ENCODE peak calls at places on chromosome 3, in six cellular contexts. One of them, this sample, is unnamed.
A peak's percentile ranks its signal among the peaks of the same experiment; 100 is the strongest.

GRCh38 chr3:25537476-25537875 is 109.4 kb downstream of the RARB start:
- DNase-seq in GM10248: no peak
- DNase-seq in breast epithelium: no peak
- DNase-seq in AG04450: no peak
- DNase-seq in AG09309: no peak
- DNase-seq in cardiac fibroblast: no peak
- DNase-seq in this sample: no peak

GRCh38 chr3:172305552-172305951 is 142.7 kb downstream of the GHSR start:
- DNase-seq in breast epithelium: no peak
- DNase-seq in GM10248: no peak
- DNase-seq in AG09309: no peak
- DNase-seq in AG04450: no peak
- DNase-seq in cardiac fibroblast: peak; percentile 95
- DNase-seq in this sample: no peak

GRCh38 chr3:15317164-15317477 is 15.3 kb downstream of the SH3BP5 start:
- DNase-seq in breast epithelium: no peak
- DNase-seq in AG04450: no peak
- DNase-seq in AG09309: no peak
- DNase-seq in cardiac fibroblast: peak; percentile 17
- DNase-seq in GM10248: no peak
- DNase-seq in this sample: no peak

GRCh38 chr3:88773766-88774165 is 333.7 kb upstream of the EPHA3 start:
- DNase-seq in GM10248: no peak
- DNase-seq in AG09309: no peak
- DNase-seq in cardiac fibroblast: no peak
- DNase-seq in AG04450: no peak
- DNase-seq in breast epithelium: no peak
- DNase-seq in this sample: no peak

GRCh38 chr3:114178770-114179368 is at the start of gene DRD3:
- DNase-seq in AG04450: peak; percentile 7
- DNase-seq in cardiac fibroblast: peak; percentile 56
- DNase-seq in GM10248: no peak
- DNase-seq in AG09309: no peak
- DNase-seq in breast epithelium: no peak
- DNase-seq in this sample: no peak

GRCh38 chr3:18900994-18901393 is 247.3 kb upstream of the KCNH8 start:
- DNase-seq in GM10248: no peak
- DNase-seq in breast epithelium: no peak
- DNase-seq in cardiac fibroblast: no peak
- DNase-seq in AG09309: no peak
- DNase-seq in AG04450: no peak
- DNase-seq in this sample: no peak

GRCh38 chr3:71859128-71859519 is 74.2 kb upstream of the PROK2 start:
- DNase-seq in breast epithelium: no peak
- DNase-seq in cardiac fibroblast: peak; percentile 21
- DNase-seq in AG04450: no peak
- DNase-seq in AG09309: no peak
- DNase-seq in GM10248: no peak
- DNase-seq in this sample: no peak

GRCh38 chr3:133576169-133576568 is 2.7 kb downstream of the CDV3 start:
- DNase-seq in GM10248: no peak
- DNase-seq in AG04450: no peak
- DNase-seq in cardiac fibroblast: peak; percentile 19
- DNase-seq in AG09309: no peak
- DNase-seq in breast epithelium: no peak
- DNase-seq in this sample: no peak

GRCh38 chr3:155398046-155398445 is 104.6 kb upstream of the STRIT1 start:
- DNase-seq in breast epithelium: no peak
- DNase-seq in GM10248: no peak
- DNase-seq in AG04450: no peak
- DNase-seq in AG09309: no peak
- DNase-seq in cardiac fibroblast: no peak
- DNase-seq in this sample: no peak

GRCh38 chr3:24135280-24135679 is 190.2 kb downstream of the NR1D2 start:
- DNase-seq in cardiac fibroblast: no peak
- DNase-seq in breast epithelium: peak; percentile 37
- DNase-seq in AG04450: no peak
- DNase-seq in AG09309: no peak
- DNase-seq in GM10248: no peak
- DNase-seq in this sample: peak; percentile 62

GRCh38 chr3:57949779-57950618 is 58.2 kb upstream of the FLNB start:
- DNase-seq in GM10248: no peak
- DNase-seq in AG09309: no peak
- DNase-seq in breast epithelium: peak; percentile 41
- DNase-seq in AG04450: no peak
- DNase-seq in cardiac fibroblast: peak; percentile 25
- DNase-seq in this sample: no peak

GRCh38 chr3:170809021-170809974 is 60.7 kb downstream of the RPL22L1 start:
- DNase-seq in breast epithelium: peak; percentile 19
- DNase-seq in cardiac fibroblast: peak; percentile 90
- DNase-seq in GM10248: peak; percentile 24
- DNase-seq in AG04450: peak; percentile 48
- DNase-seq in AG09309: no peak
- DNase-seq in this sample: peak; percentile 57

GRCh38 chr3:114213669-114214541 is 23.5 kb downstream of the ZNF80 start:
- DNase-seq in cardiac fibroblast: peak; percentile 91
- DNase-seq in GM10248: peak; percentile 73
- DNase-seq in AG04450: peak; percentile 10
- DNase-seq in breast epithelium: no peak
- DNase-seq in AG09309: peak; percentile 25
- DNase-seq in this sample: peak; percentile 10

GRCh38 chr3:113948015-113948917 is 453 bp downstream of the ZDHHC23 start:
- DNase-seq in cardiac fibroblast: no peak
- DNase-seq in GM10248: peak; percentile 71
- DNase-seq in AG09309: no peak
- DNase-seq in AG04450: no peak
- DNase-seq in breast epithelium: no peak
- DNase-seq in this sample: no peak

GRCh38 chr3:44125241-44125640 is 116.4 kb upstream of the TOPAZ1 start:
- DNase-seq in breast epithelium: no peak
- DNase-seq in AG09309: no peak
- DNase-seq in AG04450: no peak
- DNase-seq in cardiac fibroblast: peak; percentile 63
- DNase-seq in GM10248: no peak
- DNase-seq in this sample: no peak

GRCh38 chr3:29427266-29428103 is 146.6 kb downstream of the RBMS3 start:
- DNase-seq in cardiac fibroblast: no peak
- DNase-seq in AG09309: peak; percentile 55
- DNase-seq in breast epithelium: no peak
- DNase-seq in GM10248: no peak
- DNase-seq in AG04450: no peak
- DNase-seq in this sample: peak; percentile 80

GRCh38 chr3:141959531-141959920 is 83.1 kb downstream of the ATP1B3 start:
- DNase-seq in AG09309: no peak
- DNase-seq in AG04450: no peak
- DNase-seq in breast epithelium: no peak
- DNase-seq in GM10248: no peak
- DNase-seq in cardiac fibroblast: no peak
- DNase-seq in this sample: no peak

GRCh38 chr3:58222161-58222724 is 11.5 kb upstream of the DNASE1L3 start:
- DNase-seq in AG04450: no peak
- DNase-seq in AG09309: no peak
- DNase-seq in breast epithelium: no peak
- DNase-seq in cardiac fibroblast: no peak
- DNase-seq in GM10248: no peak
- DNase-seq in this sample: no peak

GRCh38 chr3:111080357-111080937 is 8.8 kb downstream of the NECTIN3 start:
- DNase-seq in GM10248: no peak
- DNase-seq in cardiac fibroblast: peak; percentile 82
- DNase-seq in AG04450: peak; percentile 37
- DNase-seq in breast epithelium: no peak
- DNase-seq in AG09309: no peak
- DNase-seq in this sample: no peak

GRCh38 chr3:190807719-190808375 is 54.6 kb downstream of the GMNC start:
- DNase-seq in GM10248: no peak
- DNase-seq in breast epithelium: peak; percentile 95
- DNase-seq in AG09309: no peak
- DNase-seq in cardiac fibroblast: peak; percentile 35
- DNase-seq in AG04450: no peak
- DNase-seq in this sample: no peak

GRCh38 chr3:154954750-154955149 is 125.4 kb upstream of the MME start:
- DNase-seq in AG04450: peak; percentile 13
- DNase-seq in cardiac fibroblast: peak; percentile 85
- DNase-seq in GM10248: no peak
- DNase-seq in AG09309: peak; percentile 53
- DNase-seq in breast epithelium: no peak
- DNase-seq in this sample: no peak

GRCh38 chr3:66609660-66610547 is 109.1 kb upstream of the LRIG1 start:
- DNase-seq in AG04450: peak; percentile 76
- DNase-seq in cardiac fibroblast: peak; percentile 72
- DNase-seq in AG09309: peak; percentile 67
- DNase-seq in GM10248: no peak
- DNase-seq in breast epithelium: peak; percentile 60
- DNase-seq in this sample: no peak

GRCh38 chr3:194396897-194397756 is 1.9 kb downstream of the GP5 start:
- DNase-seq in breast epithelium: no peak
- DNase-seq in AG09309: no peak
- DNase-seq in AG04450: no peak
- DNase-seq in GM10248: no peak
- DNase-seq in cardiac fibroblast: no peak
- DNase-seq in this sample: no peak

GRCh38 chr3:144663456-144664063 is 691.9 kb downstream of the DIPK2A start:
- DNase-seq in AG09309: no peak
- DNase-seq in GM10248: no peak
- DNase-seq in cardiac fibroblast: no peak
- DNase-seq in breast epithelium: no peak
- DNase-seq in AG04450: no peak
- DNase-seq in this sample: no peak

GRCh38 chr3:129686941-129687340 is 80.5 kb upstream of the PLXND1 start:
- DNase-seq in cardiac fibroblast: no peak
- DNase-seq in AG04450: no peak
- DNase-seq in GM10248: no peak
- DNase-seq in breast epithelium: no peak
- DNase-seq in AG09309: no peak
- DNase-seq in this sample: no peak

DNA sequence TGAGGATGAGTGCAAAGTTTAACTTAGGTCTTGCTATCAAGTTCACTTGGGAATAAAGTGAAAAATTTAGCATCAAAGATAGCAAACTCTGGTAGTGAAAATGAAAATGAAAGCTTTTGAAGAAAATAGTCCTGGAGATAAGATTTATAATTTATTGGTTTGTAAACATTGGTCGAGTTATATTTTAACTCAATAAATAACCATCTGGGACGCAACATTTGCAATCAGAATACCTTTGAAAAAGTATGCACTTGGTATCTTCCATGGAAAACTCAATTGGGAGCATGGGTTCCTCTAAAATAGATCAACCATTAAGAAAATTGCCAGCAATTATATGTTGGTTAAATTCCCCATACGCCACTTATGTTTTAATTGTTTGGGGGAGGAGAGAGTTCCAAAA is 209.5 kb downstream of the NAALADL2 start:
- DNase-seq in GM10248: no peak
- DNase-seq in AG09309: no peak
- DNase-seq in cardiac fibroblast: no peak
- DNase-seq in AG04450: no peak
- DNase-seq in breast epithelium: no peak
- DNase-seq in this sample: no peak
- TF ChIP-seq CTCF in GM10248: no peak
- TF ChIP-seq CTCF in AG09309: no peak
- TF ChIP-seq CTCF in cardiac fibroblast: no peak
- TF ChIP-seq CTCF in AG04450: no peak
- TF ChIP-seq CTCF in breast epithelium: no peak
- TF ChIP-seq CTCF in this sample: no peak

GRCh38 chr3:10305331-10305902 is 12.7 kb upstream of the GHRL start:
- DNase-seq in cardiac fibroblast: no peak
- DNase-seq in AG09309: no peak
- DNase-seq in GM10248: no peak
- DNase-seq in breast epithelium: no peak
- DNase-seq in AG04450: no peak
- DNase-seq in this sample: no peak
- TF ChIP-seq CTCF in cardiac fibroblast: no peak
- TF ChIP-seq CTCF in AG09309: no peak
- TF ChIP-seq CTCF in GM10248: no peak
- TF ChIP-seq CTCF in breast epithelium: no peak
- TF ChIP-seq CTCF in AG04450: no peak
- TF ChIP-seq CTCF in this sample: no peak

DNA sequence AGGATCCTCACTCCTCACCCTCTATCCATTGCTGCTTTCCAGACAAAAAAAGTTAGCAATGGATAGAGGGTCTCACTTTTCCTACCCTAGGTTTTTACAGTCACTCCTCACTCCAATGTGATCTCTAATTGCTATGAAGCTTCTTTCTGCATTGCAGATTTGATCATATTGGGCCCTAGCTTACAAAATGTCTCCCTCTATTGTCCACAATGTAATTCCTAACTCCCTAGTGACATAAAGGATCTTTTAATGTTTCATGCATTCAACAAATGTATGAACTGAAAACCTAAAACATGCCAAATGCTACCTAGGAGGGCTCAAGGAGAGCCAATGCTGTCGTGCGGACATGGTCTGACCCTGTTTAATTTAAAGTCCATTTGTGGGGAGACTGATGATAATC is 234.8 kb downstream of the CADM2 start:
- DNase-seq in AG04450: no peak
- DNase-seq in AG09309: no peak
- DNase-seq in breast epithelium: no peak
- DNase-seq in GM10248: no peak
- DNase-seq in cardiac fibroblast: no peak
- DNase-seq in this sample: no peak
- TF ChIP-seq CTCF in AG04450: no peak
- TF ChIP-seq CTCF in AG09309: no peak
- TF ChIP-seq CTCF in breast epithelium: no peak
- TF ChIP-seq CTCF in GM10248: no peak
- TF ChIP-seq CTCF in cardiac fibroblast: no peak
- TF ChIP-seq CTCF in this sample: no peak

DNA sequence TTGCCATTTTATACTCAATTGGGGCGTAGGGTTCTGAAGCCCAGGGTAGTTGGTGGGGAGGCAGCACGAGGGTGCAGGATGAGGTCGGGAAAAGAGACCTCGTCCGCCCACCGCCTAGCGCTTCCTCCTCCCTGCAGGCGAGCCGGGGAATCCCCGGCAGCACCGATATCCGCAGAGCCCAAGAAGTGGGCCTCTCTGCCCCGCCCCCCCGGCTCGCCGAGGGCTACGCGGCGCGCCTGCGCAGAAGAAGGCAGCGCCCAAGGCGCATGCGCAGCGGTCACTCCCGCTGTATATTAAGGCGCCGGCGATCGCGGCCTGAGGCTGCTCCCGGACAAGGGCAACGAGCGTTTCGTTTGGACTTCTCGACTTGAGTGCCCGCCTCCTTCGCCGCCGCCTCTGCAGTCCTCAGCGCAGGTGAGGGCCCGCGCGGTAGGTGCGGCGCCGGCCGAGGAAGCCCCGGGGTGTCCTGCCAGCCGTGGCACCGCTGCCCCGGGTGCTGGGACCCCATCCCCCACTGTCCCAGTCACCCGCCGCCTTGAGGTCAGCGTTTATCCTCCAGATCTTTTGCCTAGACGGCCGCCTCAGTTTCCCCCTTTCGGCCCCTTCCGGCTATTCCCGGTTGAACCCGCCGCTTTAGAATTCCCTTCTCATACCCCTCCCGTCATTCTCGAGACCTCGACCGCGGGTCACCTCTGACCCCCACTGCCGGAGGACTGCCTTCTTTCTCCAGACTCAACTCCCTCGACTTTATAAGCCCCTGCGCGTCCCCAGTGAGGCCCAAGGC is at the start of gene ALAS1:
- DNase-seq in GM10248: peak; percentile 99
- DNase-seq in cardiac fibroblast: peak; percentile 87
- DNase-seq in breast epithelium: peak; percentile 83
- DNase-seq in AG04450: peak; percentile 69
- DNase-seq in AG09309: no peak
- DNase-seq in this sample: peak; percentile 64
- TF ChIP-seq CTCF in GM10248: no peak
- TF ChIP-seq CTCF in cardiac fibroblast: no peak
- TF ChIP-seq CTCF in breast epithelium: no peak
- TF ChIP-seq CTCF in AG04450: no peak
- TF ChIP-seq CTCF in AG09309: no peak
- TF ChIP-seq CTCF in this sample: no peak